ENCODE peak calls at places on chromosomes 6 and 20, in four cellular contexts. One of them, this sample, is unnamed. For H3K4me1, the result is how much of the 10 kb centered on the place peaks cover.

GRCh38 chr20:44065401-44066340 is 121.3 kb downstream of the JPH2 start:
- DNase-seq in A549: no peak
- DNase-seq in lung: no peak
- DNase-seq in iPS DF 6.9: no peak
- DNase-seq in this sample: no peak

GRCh38 chr20:38372830-38373229 is 26.5 kb downstream of the LBP start:
- DNase-seq in lung: no peak
- DNase-seq in iPS DF 6.9: no peak
- DNase-seq in A549: no peak
- DNase-seq in this sample: no peak

GRCh38 chr6:40931927-40932326 is 107.1 kb downstream of the UNC5CL start:
- DNase-seq in A549: no peak
- DNase-seq in iPS DF 6.9: no peak
- DNase-seq in lung: no peak
- DNase-seq in this sample: no peak

GRCh38 chr6:18280084-18280483 is 15.8 kb upstream of the DEK start:
- DNase-seq in lung: no peak
- DNase-seq in A549: no peak
- DNase-seq in iPS DF 6.9: no peak
- DNase-seq in this sample: no peak

GRCh38 chr6:55176958-55177357 is 2.6 kb downstream of the HCRTR2 start:
- DNase-seq in A549: no peak
- DNase-seq in lung: no peak
- DNase-seq in iPS DF 6.9: no peak
- DNase-seq in this sample: no peak

GRCh38 chr20:11394145-11394833 is 523.4 kb upstream of the BTBD3 start:
- DNase-seq in iPS DF 6.9: no peak
- DNase-seq in A549: no peak
- DNase-seq in lung: no peak
- DNase-seq in this sample: no peak

GRCh38 chr6:34901930-34902329 is 12.9 kb downstream of the ANKS1A start:
- DNase-seq in iPS DF 6.9: no peak
- DNase-seq in lung: no peak
- DNase-seq in A549: no peak
- DNase-seq in this sample: no peak

GRCh38 chr20:37969949-37970855 is 63.1 kb downstream of the TTI1 start:
- DNase-seq in iPS DF 6.9: no peak
- DNase-seq in lung: no peak
- DNase-seq in A549: no peak
- DNase-seq in this sample: no peak

GRCh38 chr6:1574083-1574761 is 35.5 kb upstream of the FOXC1 start:
- DNase-seq in lung: no peak
- DNase-seq in iPS DF 6.9: no peak
- DNase-seq in A549: no peak
- DNase-seq in this sample: no peak

GRCh38 chr6:155201461-155202226 is 62.2 kb upstream of the CLDN20 start:
- DNase-seq in lung: no peak
- DNase-seq in A549: no peak
- DNase-seq in iPS DF 6.9: no peak
- DNase-seq in this sample: no peak

GRCh38 chr6:93447874-93448273 is 28.5 kb upstream of the EPHA7 start:
- DNase-seq in lung: no peak
- DNase-seq in A549: no peak
- DNase-seq in iPS DF 6.9: no peak
- DNase-seq in this sample: no peak

GRCh38 chr6:10266061-10266460 is 148.8 kb downstream of the TFAP2A start:
- DNase-seq in lung: no peak
- DNase-seq in iPS DF 6.9: no peak
- DNase-seq in A549: no peak
- DNase-seq in this sample: no peak

GRCh38 chr20:20457392-20458126 is 89.7 kb downstream of the INSM1 start:
- DNase-seq in A549: no peak
- DNase-seq in lung: no peak
- DNase-seq in iPS DF 6.9: no peak
- DNase-seq in this sample: no peak

GRCh38 chr6:118263929-118264486 is 284.1 kb upstream of the PLN start:
- DNase-seq in lung: no peak
- DNase-seq in A549: no peak
- DNase-seq in iPS DF 6.9: no peak
- DNase-seq in this sample: no peak

GRCh38 chr20:62378215-62378614 is 8.7 kb upstream of the RPS21 start:
- DNase-seq in A549: no peak
- DNase-seq in lung: no peak
- DNase-seq in iPS DF 6.9: no peak
- DNase-seq in this sample: no peak

GRCh38 chr6:168093071-168093505 is 14.1 kb upstream of the FRMD1 start:
- DNase-seq in A549: no peak
- DNase-seq in iPS DF 6.9: no peak
- DNase-seq in lung: no peak
- DNase-seq in this sample: no peak

GRCh38 chr20:23157741-23158140 is 71.6 kb upstream of the CD93 start:
- DNase-seq in A549: no peak
- DNase-seq in iPS DF 6.9: no peak
- DNase-seq in lung: no peak
- DNase-seq in this sample: no peak

GRCh38 chr6:143058987-143059386 is 1.7 kb upstream of the AIG1 start:
- DNase-seq in A549: no peak
- DNase-seq in iPS DF 6.9: no peak
- DNase-seq in lung: no peak
- DNase-seq in this sample: no peak

GRCh38 chr20:18904624-18905023 is 91.0 kb downstream of the SCP2D1 start:
- DNase-seq in iPS DF 6.9: peak
- DNase-seq in lung: no peak
- DNase-seq in A549: no peak
- DNase-seq in this sample: no peak

GRCh38 chr20:19779634-19780033 is 21.6 kb downstream of the RIN2 start:
- DNase-seq in iPS DF 6.9: no peak
- DNase-seq in lung: no peak
- DNase-seq in A549: no peak
- DNase-seq in this sample: no peak

GRCh38 chr6:38495922-38496635 is 143.7 kb downstream of the BTBD9 start:
- DNase-seq in lung: no peak
- DNase-seq in A549: no peak
- DNase-seq in iPS DF 6.9: no peak
- DNase-seq in this sample: no peak

GRCh38 chr20:63319164-63320040 is 26.4 kb downstream of the COL20A1 start:
- DNase-seq in lung: no peak
- DNase-seq in iPS DF 6.9: no peak
- DNase-seq in A549: no peak
- DNase-seq in this sample: no peak

GRCh38 chr20:5073154-5074049 is 46.4 kb downstream of the PCNA start:
- DNase-seq in A549: peak
- DNase-seq in iPS DF 6.9: no peak
- DNase-seq in lung: peak
- DNase-seq in this sample: no peak

GRCh38 chr6:31829633-31830492 is 2.3 kb downstream of the HSPA1B start:
- DNase-seq in iPS DF 6.9: no peak
- DNase-seq in lung: no peak
- DNase-seq in A549: no peak
- DNase-seq in this sample: no peak

GRCh38 chr6:152846825-152847224 is 96.2 kb downstream of the VIP start:
- DNase-seq in lung: no peak
- DNase-seq in A549: no peak
- DNase-seq in iPS DF 6.9: peak
- DNase-seq in this sample: no peak

GRCh38 chr20:23585449-23585807 is 17.1 kb upstream of the CST9L start:
- DNase-seq in A549: no peak
- DNase-seq in iPS DF 6.9: no peak
- DNase-seq in lung: no peak
- DNase-seq in this sample: no peak

GRCh38 chr6:114253431-114253830 is 89.4 kb downstream of the HS3ST5 start:
- DNase-seq in lung: no peak
- DNase-seq in iPS DF 6.9: no peak
- DNase-seq in A549: no peak
- DNase-seq in this sample: no peak

GRCh38 chr6:19301980-19302379 is 535.2 kb upstream of the ID4 start:
- DNase-seq in lung: no peak
- DNase-seq in A549: no peak
- DNase-seq in iPS DF 6.9: no peak
- DNase-seq in this sample: no peak

GRCh38 chr20:36819662-36820061 is 46.1 kb upstream of the DSN1 start:
- DNase-seq in lung: no peak
- DNase-seq in iPS DF 6.9: no peak
- DNase-seq in A549: no peak
- DNase-seq in this sample: no peak

DNA sequence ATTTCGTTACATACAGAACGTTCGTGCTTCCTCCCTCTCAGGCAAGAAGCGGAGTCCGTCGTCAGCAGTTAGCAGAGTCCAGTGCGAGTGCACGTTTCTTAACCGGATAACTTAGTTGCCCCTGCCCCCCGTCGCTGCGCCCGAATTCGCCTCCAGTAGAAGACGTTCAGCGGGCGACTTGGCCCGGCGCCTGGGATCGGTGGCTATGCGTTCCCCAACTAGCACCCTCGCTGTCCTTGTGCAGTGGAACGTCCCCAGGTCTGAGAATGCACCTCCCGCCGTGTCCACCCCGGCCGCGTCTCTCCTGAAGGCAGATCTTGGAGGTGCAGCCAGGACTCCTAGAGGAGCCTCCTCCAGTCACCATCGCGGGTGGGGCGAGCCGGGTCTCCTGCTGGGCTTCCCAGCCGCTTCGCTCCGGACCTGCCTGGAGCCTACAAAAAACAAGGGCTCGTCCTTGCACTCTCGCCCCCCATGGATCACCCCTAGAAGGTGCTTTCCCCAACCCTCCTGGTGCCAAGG is 890 bp upstream of the PCSK2 start:
- DNase-seq in A549: no peak
- DNase-seq in lung: no peak
- DNase-seq in iPS DF 6.9: no peak
- DNase-seq in this sample: no peak
- H3K4me3 ChIP-seq in A549: peak
- H3K4me3 ChIP-seq in lung: no peak
- H3K4me3 ChIP-seq in iPS DF 6.9: peak
- H3K4me3 ChIP-seq in this sample: no peak

GRCh38 chr6:25332165-25332564 is 53.0 kb downstream of the CARMIL1 start:
- DNase-seq in lung: no peak
- DNase-seq in iPS DF 6.9: no peak
- DNase-seq in A549: no peak
- DNase-seq in this sample: no peak

GRCh38 chr6:25334793-25335192 is 55.6 kb downstream of the CARMIL1 start:
- DNase-seq in A549: no peak
- DNase-seq in lung: no peak
- DNase-seq in iPS DF 6.9: no peak
- DNase-seq in this sample: no peak

GRCh38 chr6:25331085-25331685 is 52.0 kb downstream of the CARMIL1 start:
- DNase-seq in lung: no peak
- DNase-seq in A549: no peak
- DNase-seq in iPS DF 6.9: no peak
- DNase-seq in this sample: no peak

GRCh38 chr6:25332671-25333071 is 53.5 kb downstream of the CARMIL1 start:
- DNase-seq in iPS DF 6.9: no peak
- DNase-seq in lung: no peak
- DNase-seq in A549: no peak
- DNase-seq in this sample: no peak

GRCh38 chr6:25333471-25333870 is 54.3 kb downstream of the CARMIL1 start:
- DNase-seq in iPS DF 6.9: no peak
- DNase-seq in A549: no peak
- DNase-seq in lung: no peak
- DNase-seq in this sample: no peak
- H3K4me1 ChIP-seq in iPS DF 6.9: under half
- H3K4me1 ChIP-seq in A549: under half
- H3K4me1 ChIP-seq in lung: under half
- H3K4me1 ChIP-seq in this sample: under half

GRCh38 chr6:158630944-158631616 is 13.5 kb downstream of the DYNLT1 start:
- DNase-seq in lung: no peak
- DNase-seq in iPS DF 6.9: no peak
- DNase-seq in A549: no peak
- DNase-seq in this sample: no peak
- H3K4me3 ChIP-seq in lung: no peak
- H3K4me3 ChIP-seq in iPS DF 6.9: no peak
- H3K4me3 ChIP-seq in A549: no peak
- H3K4me3 ChIP-seq in this sample: no peak

GRCh38 chr6:11346516-11346915 is 114.0 kb upstream of the NEDD9 start:
- DNase-seq in iPS DF 6.9: no peak
- DNase-seq in lung: no peak
- DNase-seq in A549: no peak
- DNase-seq in this sample: no peak

GRCh38 chr6:11350294-11350693 is 117.8 kb upstream of the NEDD9 start:
- DNase-seq in lung: peak
- DNase-seq in iPS DF 6.9: no peak
- DNase-seq in A549: no peak
- DNase-seq in this sample: no peak

GRCh38 chr6:11354019-11354418 is 121.6 kb upstream of the NEDD9 start:
- DNase-seq in A549: no peak
- DNase-seq in iPS DF 6.9: no peak
- DNase-seq in lung: no peak
- DNase-seq in this sample: no peak

GRCh38 chr6:11343963-11344714 is 111.7 kb upstream of the NEDD9 start:
- DNase-seq in A549: peak
- DNase-seq in iPS DF 6.9: no peak
- DNase-seq in lung: peak
- DNase-seq in this sample: no peak

GRCh38 chr6:11349880-11350279 is 117.4 kb upstream of the NEDD9 start:
- DNase-seq in A549: no peak
- DNase-seq in iPS DF 6.9: no peak
- DNase-seq in lung: no peak
- DNase-seq in this sample: no peak
- H3K4me1 ChIP-seq in A549: under half
- H3K4me1 ChIP-seq in iPS DF 6.9: under half
- H3K4me1 ChIP-seq in lung: under half
- H3K4me1 ChIP-seq in this sample: under half

GRCh38 chr6:27479319-27480182 is 6.6 kb upstream of the ZNF184 start:
- DNase-seq in iPS DF 6.9: no peak
- DNase-seq in A549: peak
- DNase-seq in lung: peak
- DNase-seq in this sample: peak

GRCh38 chr6:27478706-27479318 is 5.9 kb upstream of the ZNF184 start:
- DNase-seq in iPS DF 6.9: no peak
- DNase-seq in lung: peak
- DNase-seq in A549: peak
- DNase-seq in this sample: peak

GRCh38 chr6:27476090-27476489 is 3.2 kb upstream of the ZNF184 start:
- DNase-seq in iPS DF 6.9: no peak
- DNase-seq in lung: no peak
- DNase-seq in A549: no peak
- DNase-seq in this sample: no peak

GRCh38 chr6:27477318-27478013 is 4.6 kb upstream of the ZNF184 start:
- DNase-seq in iPS DF 6.9: no peak
- DNase-seq in lung: no peak
- DNase-seq in A549: no peak
- DNase-seq in this sample: no peak

GRCh38 chr6:27478141-27478705 is 5.3 kb upstream of the ZNF184 start:
- DNase-seq in A549: no peak
- DNase-seq in iPS DF 6.9: no peak
- DNase-seq in lung: no peak
- DNase-seq in this sample: no peak
- H3K4me3 ChIP-seq in A549: peak
- H3K4me3 ChIP-seq in iPS DF 6.9: peak
- H3K4me3 ChIP-seq in lung: peak
- H3K4me3 ChIP-seq in this sample: peak